ENCODE peak calls at places on chromosome 13, in four cellular contexts. One of them, this sample, is unnamed. For H3K36me3, the result is how much of the 10 kb centered on the place peaks cover.

GRCh38 chr13:81247711-81248110 is 906.8 kb upstream of the SPRY2 start:
- DNase-seq in SJCRH30: no peak
- DNase-seq in esophagus squamous epithelium: no peak
- DNase-seq in uterus: no peak
- DNase-seq in this sample: no peak

GRCh38 chr13:75788494-75788991 is 152.4 kb downstream of the LMO7 start:
- DNase-seq in SJCRH30: peak
- DNase-seq in esophagus squamous epithelium: no peak
- DNase-seq in uterus: no peak
- DNase-seq in this sample: no peak

GRCh38 chr13:91632071-91632470 is 233.7 kb downstream of the GPC5 start:
- DNase-seq in SJCRH30: no peak
- DNase-seq in esophagus squamous epithelium: no peak
- DNase-seq in uterus: no peak
- DNase-seq in this sample: no peak

GRCh38 chr13:25819856-25820530 is 231.8 kb downstream of the SHISA2 start:
- DNase-seq in SJCRH30: no peak
- DNase-seq in esophagus squamous epithelium: no peak
- DNase-seq in uterus: no peak
- DNase-seq in this sample: no peak

GRCh38 chr13:110873639-110874507 is 41.0 kb downstream of the ANKRD10 start:
- DNase-seq in SJCRH30: no peak
- DNase-seq in esophagus squamous epithelium: no peak
- DNase-seq in uterus: no peak
- DNase-seq in this sample: no peak

GRCh38 chr13:80658705-80659104 is 317.8 kb upstream of the SPRY2 start:
- DNase-seq in SJCRH30: no peak
- DNase-seq in esophagus squamous epithelium: no peak
- DNase-seq in uterus: no peak
- DNase-seq in this sample: no peak

GRCh38 chr13:50831510-50831909 is 12.0 kb downstream of the DLEU7 start:
- DNase-seq in SJCRH30: no peak
- DNase-seq in esophagus squamous epithelium: no peak
- DNase-seq in uterus: no peak
- DNase-seq in this sample: no peak

GRCh38 chr13:71626396-71626795 is 240.6 kb downstream of the DACH1 start:
- DNase-seq in SJCRH30: no peak
- DNase-seq in esophagus squamous epithelium: no peak
- DNase-seq in uterus: no peak
- DNase-seq in this sample: no peak

GRCh38 chr13:58955546-58956385 is 1208.0 kb downstream of the DIAPH3 start:
- DNase-seq in SJCRH30: no peak
- DNase-seq in esophagus squamous epithelium: no peak
- DNase-seq in uterus: no peak
- DNase-seq in this sample: no peak

GRCh38 chr13:49877629-49878218 is 58.4 kb downstream of the SPRYD7 start:
- DNase-seq in SJCRH30: no peak
- DNase-seq in esophagus squamous epithelium: no peak
- DNase-seq in uterus: no peak
- DNase-seq in this sample: no peak

GRCh38 chr13:23212621-23213020 is 31.8 kb downstream of the SGCG start:
- DNase-seq in SJCRH30: no peak
- DNase-seq in esophagus squamous epithelium: no peak
- DNase-seq in uterus: no peak
- DNase-seq in this sample: no peak

GRCh38 chr13:72686766-72687165 is 40.7 kb downstream of the MZT1 start:
- DNase-seq in SJCRH30: no peak
- DNase-seq in esophagus squamous epithelium: no peak
- DNase-seq in uterus: no peak
- DNase-seq in this sample: no peak

GRCh38 chr13:87667686-87668085 is 3.5 kb upstream of the SLITRK5 start:
- DNase-seq in SJCRH30: no peak
- DNase-seq in esophagus squamous epithelium: no peak
- DNase-seq in uterus: no peak
- DNase-seq in this sample: no peak

GRCh38 chr13:90375851-90376250 is 971.6 kb upstream of the MIR17HG start:
- DNase-seq in SJCRH30: no peak
- DNase-seq in esophagus squamous epithelium: no peak
- DNase-seq in uterus: no peak
- DNase-seq in this sample: no peak

GRCh38 chr13:18959229-18959628 is 222.4 kb downstream of the TUBA3C start:
- DNase-seq in SJCRH30: no peak
- DNase-seq in esophagus squamous epithelium: no peak
- DNase-seq in uterus: no peak
- DNase-seq in this sample: no peak

GRCh38 chr13:80204642-80205041 is 136.3 kb downstream of the SPRY2 start:
- DNase-seq in SJCRH30: no peak
- DNase-seq in esophagus squamous epithelium: no peak
- DNase-seq in uterus: no peak
- DNase-seq in this sample: no peak

GRCh38 chr13:31909889-31910551 is 121.6 kb upstream of the FRY start:
- DNase-seq in SJCRH30: peak
- DNase-seq in esophagus squamous epithelium: no peak
- DNase-seq in uterus: peak
- DNase-seq in this sample: peak

GRCh38 chr13:109938255-109938936 is 152.0 kb upstream of the IRS2 start:
- DNase-seq in SJCRH30: no peak
- DNase-seq in esophagus squamous epithelium: no peak
- DNase-seq in uterus: no peak
- DNase-seq in this sample: no peak

GRCh38 chr13:68748038-68748437 is 1359.6 kb upstream of the ATXN8OS start:
- DNase-seq in SJCRH30: no peak
- DNase-seq in esophagus squamous epithelium: no peak
- DNase-seq in uterus: no peak
- DNase-seq in this sample: no peak

GRCh38 chr13:52950436-52950960 is 78.1 kb upstream of the OLFM4 start:
- DNase-seq in SJCRH30: no peak
- DNase-seq in esophagus squamous epithelium: no peak
- DNase-seq in uterus: no peak
- DNase-seq in this sample: no peak

GRCh38 chr13:110382229-110382628 is 75.1 kb downstream of the COL4A2 start:
- DNase-seq in SJCRH30: no peak
- DNase-seq in esophagus squamous epithelium: no peak
- DNase-seq in uterus: no peak
- DNase-seq in this sample: no peak

GRCh38 chr13:25080773-25081172 is 15.2 kb upstream of the PABPC3 start:
- DNase-seq in SJCRH30: no peak
- DNase-seq in esophagus squamous epithelium: no peak
- DNase-seq in uterus: no peak
- DNase-seq in this sample: no peak

GRCh38 chr13:97369269-97369893 is 64.6 kb upstream of the RAP2A start:
- DNase-seq in SJCRH30: no peak
- DNase-seq in esophagus squamous epithelium: no peak
- DNase-seq in uterus: no peak
- DNase-seq in this sample: no peak

GRCh38 chr13:78022164-78022877 is 103.7 kb upstream of the EDNRB start:
- DNase-seq in SJCRH30: peak
- DNase-seq in esophagus squamous epithelium: no peak
- DNase-seq in uterus: no peak
- DNase-seq in this sample: no peak

GRCh38 chr13:74264333-74264732 is 130.1 kb upstream of the KLF12 start:
- DNase-seq in SJCRH30: no peak
- DNase-seq in esophagus squamous epithelium: no peak
- DNase-seq in uterus: no peak
- DNase-seq in this sample: no peak
- H3K36me3 ChIP-seq in SJCRH30: under half
- H3K36me3 ChIP-seq in esophagus squamous epithelium: under half
- H3K36me3 ChIP-seq in uterus: under half
- H3K36me3 ChIP-seq in this sample: under half

DNA sequence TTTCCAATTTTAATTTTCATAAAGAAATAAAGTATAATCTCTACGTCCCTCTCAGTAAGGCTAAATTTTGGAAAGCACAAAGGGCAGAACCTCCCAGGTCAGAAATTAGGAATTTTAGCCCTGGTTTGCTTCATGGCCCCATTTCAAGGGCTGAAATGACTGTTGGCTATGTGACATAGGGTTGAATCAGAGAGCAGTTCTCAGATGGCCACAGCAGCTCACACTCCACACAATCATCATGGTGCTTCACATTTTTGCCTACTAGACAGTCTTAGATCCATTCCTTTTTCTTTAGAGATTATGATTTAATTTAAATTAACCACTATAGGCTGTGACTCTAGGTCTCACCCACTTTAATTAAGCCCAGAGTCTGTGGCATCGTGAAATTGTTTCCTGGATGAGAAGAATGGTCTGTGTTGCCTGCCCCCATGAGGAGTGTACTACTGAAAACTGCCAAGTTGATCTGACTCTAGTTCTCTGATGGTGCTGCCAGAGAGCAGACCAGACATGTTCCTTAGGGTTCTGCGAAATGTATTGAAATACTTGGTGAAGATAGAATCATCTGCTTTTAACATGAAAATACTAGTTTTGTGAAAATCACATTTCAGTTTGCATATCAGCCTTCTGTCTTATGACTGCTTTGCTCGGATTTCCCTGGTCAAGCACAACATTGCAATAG is 57.4 kb downstream of the ESD start:
- DNase-seq in SJCRH30: no peak
- DNase-seq in esophagus squamous epithelium: no peak
- DNase-seq in uterus: no peak
- DNase-seq in this sample: no peak
- H3K36me3 ChIP-seq in SJCRH30: under half
- H3K36me3 ChIP-seq in esophagus squamous epithelium: under half
- H3K36me3 ChIP-seq in uterus: under half
- H3K36me3 ChIP-seq in this sample: under half

DNA sequence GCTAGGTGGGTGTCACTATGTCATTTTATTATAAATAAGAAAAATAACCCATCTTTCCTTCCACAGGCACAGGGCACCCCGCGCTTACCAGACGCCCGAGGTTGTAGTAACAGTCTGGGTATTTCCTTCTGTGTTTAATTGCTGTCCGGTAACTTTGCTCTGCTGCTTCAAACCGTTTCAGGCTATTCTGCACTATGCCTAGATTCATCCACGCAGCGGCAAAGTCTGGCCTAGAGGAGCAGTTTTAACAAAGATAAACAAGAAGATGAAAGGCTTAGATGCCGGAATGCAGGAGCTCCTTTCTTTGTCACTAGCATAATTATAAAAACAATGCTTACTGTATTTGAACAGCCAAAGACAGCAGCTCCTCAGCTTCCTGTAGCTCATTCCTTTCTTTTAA is 36.9 kb upstream of the GGACT start:
- DNase-seq in SJCRH30: no peak
- DNase-seq in esophagus squamous epithelium: no peak
- DNase-seq in uterus: no peak
- DNase-seq in this sample: no peak
- H3K36me3 ChIP-seq in SJCRH30: under half
- H3K36me3 ChIP-seq in esophagus squamous epithelium: under half
- H3K36me3 ChIP-seq in uterus: under half
- H3K36me3 ChIP-seq in this sample: half or more

DNA sequence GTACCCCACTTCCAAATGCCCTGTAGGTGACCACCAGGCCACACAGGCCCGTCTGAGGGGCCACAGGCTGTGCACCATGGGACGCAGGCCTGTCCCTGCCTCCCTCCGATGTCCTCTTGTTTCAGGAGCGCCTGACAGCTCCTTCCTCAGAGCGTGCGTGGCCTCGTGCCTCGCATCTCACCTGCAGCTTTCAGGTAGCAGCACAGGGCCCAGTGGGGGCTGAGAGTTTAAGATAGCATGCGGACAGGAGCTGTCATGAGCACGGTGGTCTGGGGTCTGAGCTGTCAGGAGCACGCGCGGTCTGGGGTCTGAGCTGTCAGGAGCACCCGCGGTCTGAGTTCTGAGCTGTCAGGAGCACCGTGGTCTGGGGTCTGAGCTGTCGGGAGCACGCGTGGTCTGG is 40.1 kb downstream of the GAS6 start:
- DNase-seq in SJCRH30: no peak
- DNase-seq in esophagus squamous epithelium: no peak
- DNase-seq in uterus: no peak
- DNase-seq in this sample: no peak
- H3K36me3 ChIP-seq in SJCRH30: under half
- H3K36me3 ChIP-seq in esophagus squamous epithelium: under half
- H3K36me3 ChIP-seq in uterus: under half
- H3K36me3 ChIP-seq in this sample: half or more

GRCh38 chr13:27259831-27260230 is 8.5 kb downstream of the RPL21 start:
- DNase-seq in SJCRH30: no peak
- DNase-seq in esophagus squamous epithelium: no peak
- DNase-seq in uterus: no peak
- DNase-seq in this sample: no peak

GRCh38 chr13:27257648-27258253 is 6.4 kb downstream of the RPL21 start:
- DNase-seq in SJCRH30: no peak
- DNase-seq in esophagus squamous epithelium: no peak
- DNase-seq in uterus: no peak
- DNase-seq in this sample: no peak

GRCh38 chr13:27261376-27261775 is 9.3 kb upstream of the RASL11A start:
- DNase-seq in SJCRH30: no peak
- DNase-seq in esophagus squamous epithelium: no peak
- DNase-seq in uterus: no peak
- DNase-seq in this sample: no peak

GRCh38 chr13:27257233-27257568 is 5.8 kb downstream of the RPL21 start:
- DNase-seq in SJCRH30: no peak
- DNase-seq in esophagus squamous epithelium: no peak
- DNase-seq in uterus: no peak
- DNase-seq in this sample: no peak

DNA sequence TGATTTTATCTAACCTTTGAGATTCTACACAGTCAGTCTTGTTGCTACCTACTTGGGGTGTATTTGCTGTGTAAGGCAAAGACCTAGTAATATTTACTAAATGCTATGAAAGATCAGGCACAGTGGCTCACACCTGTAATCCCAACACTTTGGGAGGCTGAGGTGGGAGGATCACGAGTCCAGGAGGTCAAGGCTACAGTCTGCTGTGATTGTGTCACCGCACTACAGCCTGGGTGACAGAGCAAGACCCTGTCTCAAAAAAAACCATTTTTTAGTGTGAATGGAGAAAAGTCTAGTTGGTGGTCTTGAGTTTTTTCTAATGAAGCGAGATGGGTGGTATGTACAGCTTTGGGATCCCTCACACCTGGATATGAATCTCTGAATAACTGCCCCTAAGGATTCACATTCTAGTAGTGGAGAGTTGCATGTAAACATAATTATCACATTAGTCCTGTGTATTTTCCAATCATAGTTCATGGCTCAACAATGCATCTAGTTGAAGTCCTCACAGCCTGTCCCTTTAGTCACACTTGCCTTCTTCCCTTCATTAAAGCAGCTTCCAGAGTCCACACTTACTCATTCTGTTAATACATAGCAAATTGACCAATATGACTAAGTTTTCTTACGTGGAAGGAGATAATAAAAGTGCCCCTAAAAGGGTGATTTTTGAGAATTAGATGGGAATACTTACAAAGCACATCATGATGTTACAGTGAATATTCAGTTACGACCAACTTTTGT is 7.4 kb downstream of the RPL21 start:
- DNase-seq in SJCRH30: no peak
- DNase-seq in esophagus squamous epithelium: no peak
- DNase-seq in uterus: no peak
- DNase-seq in this sample: no peak
- H3K36me3 ChIP-seq in SJCRH30: half or more
- H3K36me3 ChIP-seq in esophagus squamous epithelium: under half
- H3K36me3 ChIP-seq in uterus: under half
- H3K36me3 ChIP-seq in this sample: half or more

This sample was measured in WERI-Rb-1.